ENCODE peak calls at places on chromosome 10, in five cellular contexts. G is thyroid gland, A is heart left ventricle, K is IMR-90, L is right atrium auricular region. B is an unnamed sample.

GRCh38 chr10:3173173-3173878 is 744 bp upstream of the PITRM1 start:
- DNase-seq in G (peak), A (no peak), K (no peak), L (no peak), B (peak)

GRCh38 chr10:30534465-30535144 is 94.9 kb downstream of the LYZL2 start:
- DNase-seq in G (peak), A (peak), K (peak), L (peak), B (peak)

GRCh38 chr10:804787-805634 is 115.5 kb upstream of the DIP2C start:
- DNase-seq in G (no peak), A (no peak), K (no peak), L (no peak), B (no peak)

GRCh38 chr10:11424456-11425287 is 186.8 kb downstream of the USP6NL start:
- DNase-seq in G (peak), A (peak), K (peak), L (no peak), B (peak)

GRCh38 chr10:4677296-4678021 is 148.5 kb upstream of the AKR1E2 start:
- DNase-seq in G (no peak), A (no peak), K (peak), L (no peak), B (no peak)

GRCh38 chr10:74955796-74956195 is 129.4 kb downstream of the KAT6B start:
- DNase-seq in G (no peak), A (no peak), K (peak), L (no peak), B (no peak)

GRCh38 chr10:122140477-122140902 is 130.6 kb upstream of the BTBD16 start:
- DNase-seq in G (peak), A (no peak), K (peak), L (peak), B (peak)

GRCh38 chr10:78416031-78416800 is 382.6 kb downstream of the RPS24 start:
- DNase-seq in G (peak), A (no peak), K (peak), L (peak), B (no peak)

GRCh38 chr10:33195608-33196376 is 138.7 kb downstream of the NRP1 start:
- DNase-seq in G (no peak), A (no peak), K (peak), L (no peak), B (no peak)

GRCh38 chr10:88395677-88396076 is 187.4 kb downstream of the RNLS start:
- DNase-seq in G (no peak), A (no peak), K (peak), L (no peak), B (no peak)

GRCh38 chr10:88991161-88991899 is 732 bp downstream of the FAS start:
- DNase-seq in G (peak), A (peak), K (peak), L (peak), B (peak)

GRCh38 chr10:110388682-110389052 is 83.9 kb upstream of the SMNDC1 start:
- DNase-seq in G (no peak), A (no peak), K (no peak), L (no peak), B (no peak)

GRCh38 chr10:133124357-133125211 is 35.4 kb upstream of the KNDC1 start:
- DNase-seq in G (peak), A (no peak), K (no peak), L (no peak), B (peak)

GRCh38 chr10:119350529-119351001 is 143.2 kb downstream of the GRK5 start:
- DNase-seq in G (peak), A (no peak), K (peak), L (no peak), B (no peak)

GRCh38 chr10:61869772-61870520 is 31.6 kb upstream of the ARID5B start:
- DNase-seq in G (no peak), A (no peak), K (peak), L (no peak), B (no peak)

GRCh38 chr10:118472415-118472814 is 123.0 kb downstream of the PRLHR start:
- DNase-seq in G (no peak), A (no peak), K (no peak), L (no peak), B (no peak)

GRCh38 chr10:71526662-71527061 is 129.9 kb downstream of the CDH23 start:
- DNase-seq in G (no peak), A (no peak), K (no peak), L (no peak), B (no peak)

GRCh38 chr10:113991091-113991860 is 52.4 kb upstream of the ADRB1 start:
- DNase-seq in G (no peak), A (no peak), K (no peak), L (no peak), B (no peak)

GRCh38 chr10:108957681-108958080 is 965.6 kb downstream of the XPNPEP1 start:
- DNase-seq in G (no peak), A (no peak), K (no peak), L (no peak), B (no peak)

GRCh38 chr10:133509700-133510099 is 17.5 kb upstream of the CYP2E1 start:
- DNase-seq in G (no peak), A (no peak), K (no peak), L (no peak), B (no peak)

GRCh38 chr10:133113146-133113830 is 25.6 kb downstream of the ADGRA1 start:
- DNase-seq in G (no peak), A (no peak), K (no peak), L (no peak), B (no peak)

GRCh38 chr10:3981300-3981699 is 196.3 kb upstream of the KLF6 start:
- DNase-seq in G (no peak), A (no peak), K (no peak), L (no peak), B (no peak)

GRCh38 chr10:80163741-80164341 is 31.3 kb downstream of the PLAC9 start:
- DNase-seq in G (no peak), A (no peak), K (peak), L (peak), B (no peak)

GRCh38 chr10:122407375-122408125 is 33.0 kb downstream of the PLEKHA1 start:
- DNase-seq in G (no peak), A (peak), K (no peak), L (no peak), B (no peak)

GRCh38 chr10:124589491-124590006 is 127.9 kb downstream of the LHPP start:
- DNase-seq in G (peak), A (no peak), K (no peak), L (no peak), B (no peak)

GRCh38 chr10:60310746-60311145 is 78.9 kb downstream of the ANK3 start:
- DNase-seq in G (peak), A (no peak), K (no peak), L (no peak), B (no peak)

GRCh38 chr10:100510533-100511308 is 8.9 kb downstream of the SEC31B start:
- DNase-seq in G (peak), A (no peak), K (peak), L (no peak), B (no peak)

GRCh38 chr10:42986618-42987017 is 90.3 kb upstream of the RET start:
- DNase-seq in G (no peak), A (no peak), K (peak), L (peak), B (no peak)

GRCh38 chr10:93408788-93409187 is 73.3 kb downstream of the MYOF start:
- DNase-seq in G (no peak), A (no peak), K (no peak), L (peak), B (no peak)

GRCh38 chr10:102648269-102648888 is 4.1 kb downstream of the TRIM8 start:
- DNase-seq in G (no peak), A (no peak), K (no peak), L (no peak), B (no peak)
- H3K27ac ChIP-seq in G (peak), A (peak), K (peak), L (peak), B (peak)

DNA sequence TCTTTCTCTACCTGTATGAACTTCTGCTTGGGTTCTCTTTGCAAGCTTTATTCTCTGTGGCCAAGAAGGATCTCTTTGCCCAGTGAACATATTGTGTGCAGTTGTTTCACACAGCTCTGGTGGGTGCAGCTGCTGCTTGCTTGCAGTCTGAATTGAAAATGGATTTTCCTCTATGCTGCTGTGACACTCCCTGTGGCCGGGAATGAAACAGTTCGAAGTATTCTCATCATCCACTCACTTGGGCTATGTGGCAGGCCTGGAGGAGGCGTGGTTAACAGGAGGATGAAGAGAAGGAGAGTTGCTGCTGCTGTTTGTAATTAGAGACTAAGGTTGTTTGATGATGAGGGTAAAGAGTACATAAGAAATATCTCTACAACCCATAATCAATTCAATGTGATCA is 28.4 kb upstream of the ITGA8 start:
- DNase-seq in G (no peak), A (no peak), K (no peak), L (no peak), B (no peak)
- H3K4me3 ChIP-seq in G (no peak), A (no peak), K (no peak), L (no peak), B (no peak)

DNA sequence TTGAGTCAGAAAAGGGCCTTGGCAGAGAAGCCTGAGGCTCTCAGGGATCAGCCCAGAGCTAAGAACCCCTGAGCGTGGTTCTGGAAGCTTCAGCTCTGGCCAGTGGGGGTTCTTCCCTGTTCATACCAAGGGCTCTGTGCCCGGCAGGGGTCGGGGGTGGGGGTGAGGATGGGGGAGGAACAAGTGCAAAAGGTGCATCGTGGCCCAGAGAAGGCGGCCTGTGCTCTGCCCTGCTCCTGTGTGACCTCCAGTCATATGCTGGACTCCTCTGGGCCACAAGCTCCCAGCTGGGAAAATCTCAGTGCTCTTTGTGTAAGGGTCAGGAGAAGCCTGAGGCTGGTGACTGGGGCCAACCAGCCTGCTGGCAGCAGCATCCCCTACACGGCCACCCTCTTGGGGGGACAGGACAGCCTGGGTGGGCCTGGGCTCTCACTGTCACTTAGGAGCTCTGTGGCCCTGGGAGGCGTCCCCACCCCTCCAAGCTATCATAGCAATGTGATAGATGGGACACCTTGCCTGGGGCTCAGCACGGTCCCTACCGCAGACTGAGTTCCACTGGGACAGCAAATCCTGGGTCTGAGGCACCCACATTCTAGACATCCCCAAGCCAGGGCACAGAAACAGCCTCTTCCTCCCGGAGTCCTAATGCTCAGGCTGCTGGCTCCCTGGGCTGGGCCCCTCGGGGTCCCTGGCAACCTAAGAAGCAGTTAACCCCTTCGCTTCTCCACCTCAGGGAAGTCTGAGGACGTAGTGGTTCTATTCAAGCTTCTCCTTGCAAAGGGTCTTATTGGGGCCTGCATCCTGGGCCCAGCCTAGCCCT is 2.5 kb downstream of the MMRN2 start:
- DNase-seq in G (no peak), A (no peak), K (no peak), L (no peak), B (no peak)
- H3K27ac ChIP-seq in G (peak), A (peak), K (no peak), L (peak), B (peak)

DNA sequence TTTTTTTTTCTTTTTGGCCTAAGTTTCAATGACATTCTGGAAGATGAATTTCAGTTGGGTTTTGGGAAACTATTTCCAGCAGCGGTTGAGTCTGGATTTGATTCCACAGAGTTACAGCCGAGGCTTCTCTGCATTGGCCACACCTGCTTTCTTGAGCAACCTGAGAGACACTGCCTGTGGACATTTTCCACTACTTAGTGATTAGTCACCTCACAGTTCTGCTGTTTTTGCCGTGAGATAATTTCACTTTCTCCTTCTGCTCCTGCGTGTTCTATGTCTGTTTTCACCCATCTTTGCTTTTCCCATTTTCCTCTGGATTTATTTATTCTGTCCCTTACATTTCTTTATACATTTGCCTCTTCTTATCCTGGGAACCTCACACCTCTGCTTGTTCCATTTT is 243.0 kb downstream of the BICC1 start:
- DNase-seq in G (no peak), A (no peak), K (peak), L (peak), B (no peak)
- H3K4me3 ChIP-seq in G (no peak), A (no peak), K (peak), L (peak), B (peak)

GRCh38 chr10:98613446-98613845 is 166.7 kb upstream of the HPS1 start:
- DNase-seq in G (no peak), A (no peak), K (no peak), L (no peak), B (no peak)
- H3K27ac ChIP-seq in G (no peak), A (no peak), K (no peak), L (no peak), B (no peak)

GRCh38 chr10:117217196-117217761 is 20.0 kb downstream of the KCNK18 start:
- DNase-seq in G (peak), A (no peak), K (no peak), L (no peak), B (no peak)

GRCh38 chr10:117218654-117219053 is 21.4 kb downstream of the KCNK18 start:
- DNase-seq in G (no peak), A (no peak), K (no peak), L (no peak), B (no peak)

GRCh38 chr10:117216028-117216427 is 18.7 kb downstream of the KCNK18 start:
- DNase-seq in G (no peak), A (no peak), K (no peak), L (no peak), B (no peak)

GRCh38 chr10:117215079-117215478 is 17.8 kb downstream of the KCNK18 start:
- DNase-seq in G (no peak), A (no peak), K (no peak), L (no peak), B (no peak)

DNA sequence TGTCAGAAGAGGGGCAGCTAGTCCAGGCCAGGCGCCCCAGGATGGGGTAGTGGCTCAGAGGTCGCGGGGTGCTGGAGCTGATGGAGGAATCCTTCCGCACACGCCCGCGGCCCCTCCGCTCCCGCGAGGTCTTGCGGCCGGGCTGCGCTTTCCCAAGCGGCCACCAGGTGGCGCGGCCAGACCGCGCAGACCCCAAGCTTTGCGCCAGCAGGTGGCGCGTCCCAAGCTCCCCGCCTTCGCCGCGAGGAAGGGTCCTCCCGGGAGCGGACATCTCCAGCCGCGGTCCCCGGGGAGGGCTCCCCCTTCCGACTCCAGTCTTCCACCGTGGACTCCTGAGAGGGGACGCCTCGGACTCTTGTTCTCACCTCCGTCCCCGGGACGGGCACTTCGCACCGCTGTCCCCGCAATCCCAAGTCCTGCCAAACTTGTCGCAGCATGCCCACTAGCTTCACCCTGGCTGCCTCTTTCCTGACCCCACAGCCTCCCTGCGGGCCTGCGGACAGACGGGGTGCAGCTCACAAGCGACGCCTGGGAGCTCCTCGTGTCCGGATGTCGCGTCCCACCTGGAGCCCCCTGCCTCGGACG is 19.4 kb downstream of the KCNK18 start:
- DNase-seq in G (peak), A (peak), K (peak), L (no peak), B (peak)
- H3K4me3 ChIP-seq in G (no peak), A (peak), K (peak), L (peak), B (peak)

GRCh38 chr10:14039968-14040668 is 290.6 kb downstream of the FRMD4A start:
- DNase-seq in G (no peak), A (no peak), K (peak), L (no peak), B (no peak)
- H3K27ac ChIP-seq in G (no peak), A (peak), K (peak), L (peak), B (peak)

DNA sequence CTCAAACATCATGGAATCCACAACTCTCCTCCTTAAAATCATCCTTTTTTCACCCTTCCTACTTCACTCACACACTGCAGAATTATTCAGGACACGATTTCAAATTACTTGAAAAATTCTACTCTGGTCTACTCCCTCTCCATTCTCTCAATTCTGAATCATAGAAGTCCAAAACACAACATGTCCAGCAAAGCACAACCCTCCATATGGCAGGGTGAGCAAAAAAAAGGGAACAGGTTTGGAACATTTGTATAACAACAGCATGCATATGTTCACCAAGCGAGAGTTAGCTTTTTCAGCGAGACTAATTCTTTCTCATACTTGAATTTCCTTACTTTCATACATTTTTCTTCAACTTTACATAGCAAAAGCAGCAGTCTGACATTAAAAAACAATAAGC is 73.4 kb downstream of the ABI1 start:
- DNase-seq in G (no peak), A (no peak), K (no peak), L (no peak), B (no peak)
- H3K4me3 ChIP-seq in G (no peak), A (no peak), K (no peak), L (no peak), B (no peak)

GRCh38 chr10:95405655-95406054 is 114.9 kb upstream of the PDLIM1 start:
- DNase-seq in G (no peak), A (no peak), K (no peak), L (no peak), B (no peak)

GRCh38 chr10:95406651-95407280 is 116.0 kb upstream of the PDLIM1 start:
- DNase-seq in G (peak), A (peak), K (no peak), L (peak), B (peak)

GRCh38 chr10:95407546-95407945 is 116.7 kb upstream of the PDLIM1 start:
- DNase-seq in G (no peak), A (no peak), K (no peak), L (peak), B (no peak)

GRCh38 chr10:95408931-95409873 is 118.4 kb upstream of the PDLIM1 start:
- DNase-seq in G (no peak), A (no peak), K (no peak), L (peak), B (no peak)

DNA sequence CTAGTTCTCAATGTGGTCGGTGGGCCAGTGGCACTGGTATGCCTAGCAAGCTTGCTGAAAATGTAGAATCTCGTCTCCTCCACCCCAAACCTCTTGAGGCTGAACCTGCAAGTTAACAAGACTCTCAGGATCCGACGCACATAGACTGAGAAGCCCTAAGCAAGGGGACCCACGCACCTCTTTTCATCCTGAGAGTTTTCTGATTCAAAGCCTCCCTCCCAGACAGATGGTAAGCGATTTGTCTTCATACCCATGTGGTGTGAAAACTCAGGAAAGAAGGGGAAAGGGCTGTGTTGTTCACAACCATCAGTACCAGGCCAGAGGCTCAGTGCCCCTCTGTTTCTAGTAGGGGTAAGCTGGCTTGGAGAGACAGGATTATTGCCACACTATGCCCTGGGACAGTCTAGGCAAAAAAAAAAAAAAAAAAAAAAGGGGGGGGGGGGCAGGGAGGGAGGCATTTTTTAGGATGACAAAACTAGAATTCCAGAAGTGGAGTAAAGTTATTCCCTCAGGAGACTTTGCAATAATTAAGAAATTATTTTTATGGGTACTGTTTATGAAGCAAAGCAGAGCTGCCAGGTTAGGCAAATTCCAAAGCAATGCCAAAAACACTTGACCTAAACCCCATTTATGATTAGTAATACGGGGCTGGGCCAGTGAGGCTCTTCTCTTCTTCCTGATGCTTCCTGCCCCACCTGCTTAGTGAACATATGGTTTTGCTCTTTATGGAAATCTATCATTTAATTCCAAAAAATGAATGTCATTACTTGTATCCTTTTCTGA is 117.5 kb upstream of the PDLIM1 start:
- DNase-seq in G (no peak), A (no peak), K (no peak), L (peak), B (no peak)
- H3K27ac ChIP-seq in G (no peak), A (peak), K (no peak), L (peak), B (peak)

GRCh38 chr10:130171196-130171595 is 35.0 kb downstream of the GLRX3 start:
- DNase-seq in G (no peak), A (no peak), K (no peak), L (no peak), B (no peak)
- H3K4me3 ChIP-seq in G (no peak), A (no peak), K (no peak), L (no peak), B (no peak)